ENCODE peak calls at places on chromosomes 2 and 18, in eight cellular contexts. D, T, M, G, O, C, J and U are unnamed samples.
A peak's percentile ranks its signal among the peaks of the same experiment; 100 is the strongest.

GRCh38 chr2:147214900-147215299 is 629.9 kb upstream of the ACVR2A start:
- DNase-seq in D (no peak), T (no peak), M (no peak), G (peak; percentile 50), O (no peak), C (peak; percentile 64), J (no peak), U (no peak)

GRCh38 chr2:177392373-177393246 is at the start of gene AGPS:
- DNase-seq in D (peak; percentile 55), T (peak; percentile 70), M (peak; percentile 45), G (peak; percentile 20), O (peak; percentile 62), C (no peak), J (peak; percentile 83), U (peak; percentile 67)

GRCh38 chr2:183614797-183615429 is 490.7 kb downstream of the NUP35 start:
- DNase-seq in D (no peak), T (no peak), M (no peak), G (peak; percentile 49), O (no peak), C (no peak), J (no peak), U (no peak)

GRCh38 chr2:62653582-62654422 is 51.7 kb upstream of the EHBP1 start:
- DNase-seq in D (no peak), T (no peak), M (no peak), G (no peak), O (no peak), C (no peak), J (no peak), U (no peak)

GRCh38 chr2:130346741-130347066 is 4.0 kb downstream of the IMP4 start:
- DNase-seq in D (no peak), T (no peak), M (no peak), G (no peak), O (no peak), C (no peak), J (no peak), U (no peak)

GRCh38 chr2:34734662-34735061 is 1135.6 kb upstream of the FAM98A start:
- DNase-seq in D (no peak), T (no peak), M (no peak), G (no peak), O (no peak), C (no peak), J (no peak), U (no peak)

GRCh38 chr2:190717306-190717705 is 68.4 kb downstream of the NAB1 start:
- DNase-seq in D (no peak), T (no peak), M (no peak), G (peak; percentile 39), O (no peak), C (no peak), J (no peak), U (no peak)

GRCh38 chr18:79528296-79528695 is 132.6 kb downstream of the NFATC1 start:
- DNase-seq in D (no peak), T (no peak), M (no peak), G (no peak), O (no peak), C (no peak), J (no peak), U (no peak)

GRCh38 chr2:200679157-200679934 is 93.5 kb downstream of the AOX1 start:
- DNase-seq in D (no peak), T (peak; percentile 62), M (no peak), G (no peak), O (no peak), C (no peak), J (no peak), U (no peak)

GRCh38 chr2:142872900-142873724 is 4.4 kb upstream of the KYNU start:
- DNase-seq in D (no peak), T (peak; percentile 87), M (no peak), G (no peak), O (no peak), C (no peak), J (no peak), U (no peak)

GRCh38 chr18:55095579-55095978 is 136.3 kb upstream of the CCDC68 start:
- DNase-seq in D (no peak), T (no peak), M (no peak), G (no peak), O (no peak), C (no peak), J (no peak), U (no peak)

GRCh38 chr2:55141572-55142413 is 90.3 kb downstream of the CLHC1 start:
- DNase-seq in D (no peak), T (peak; percentile 56), M (no peak), G (no peak), O (no peak), C (no peak), J (no peak), U (no peak)

GRCh38 chr2:46547223-46548102 is 68.1 kb downstream of the TMEM247 start:
- DNase-seq in D (no peak), T (no peak), M (no peak), G (no peak), O (peak; percentile 46), C (no peak), J (no peak), U (no peak)

GRCh38 chr2:16288371-16289112 is 348.2 kb downstream of the MYCN start:
- DNase-seq in D (no peak), T (no peak), M (no peak), G (no peak), O (no peak), C (no peak), J (no peak), U (no peak)

GRCh38 chr18:13494879-13495465 is 231.4 kb downstream of the FAM210A start:
- DNase-seq in D (no peak), T (no peak), M (no peak), G (no peak), O (no peak), C (no peak), J (no peak), U (no peak)

GRCh38 chr2:200747668-200748618 is 63.8 kb upstream of the BZW1 start:
- DNase-seq in D (no peak), T (peak; percentile 90), M (no peak), G (no peak), O (no peak), C (no peak), J (no peak), U (no peak)